ENCODE peak calls at places on chromosomes 5 and 9, in five cellular contexts. G is body of pancreas; U is NCI-H748 treated with DMSO at 0.1 percent for 48 hours; C is neural progenitor cell; I is naive thymus-derived CD4-positive, alpha-beta T cell. V is an unnamed sample.

GRCh38 chr9:36625006-36625600 is 52.4 kb downstream of the MELK start:
- DNase-seq in G (peak; percentile 43), U (no peak), C (no peak), I (no peak), V (peak; percentile 73)

GRCh38 chr9:122579874-122580273 is 3.3 kb downstream of the OR1L8 start:
- DNase-seq in U (no peak), C (no peak), G (no peak), I (no peak), V (no peak)

GRCh38 chr9:136629879-136630661 is 32.6 kb upstream of the EGFL7 start:
- DNase-seq in U (peak; percentile 54), C (peak; percentile 90), G (peak; percentile 66), I (peak; percentile 31), V (peak; percentile 51)

GRCh38 chr9:13064060-13064459 is 215.4 kb downstream of the MPDZ start:
- DNase-seq in I (no peak), U (no peak), G (no peak), C (no peak), V (no peak)

GRCh38 chr9:68949271-68950000 is 64.5 kb downstream of the PRKACG start:
- DNase-seq in U (no peak), G (peak; percentile 65), I (peak; percentile 15), C (no peak), V (no peak)

GRCh38 chr9:27572036-27572435 is 1.2 kb downstream of the C9orf72 start:
- DNase-seq in I (no peak), G (no peak), U (no peak), C (no peak), V (peak; percentile 37)

GRCh38 chr9:5714501-5715401 is 85.8 kb downstream of the RIC1 start:
- DNase-seq in C (peak; percentile 13), U (no peak), G (no peak), I (no peak), V (no peak)

GRCh38 chr9:35904966-35905781 is 828 bp upstream of the HRCT1 start:
- DNase-seq in C (no peak), I (no peak), G (no peak), U (no peak), V (peak; percentile 25)

GRCh38 chr9:121680236-121680635 is 28.8 kb downstream of the DAB2IP start:
- DNase-seq in G (no peak), C (no peak), U (no peak), I (no peak), V (no peak)

GRCh38 chr9:2991292-2991691 is 147.4 kb upstream of the PUM3 start:
- DNase-seq in U (no peak), I (no peak), C (no peak), G (no peak), V (no peak)

GRCh38 chr5:90161399-90161798 is 248.2 kb downstream of the CETN3 start:
- DNase-seq in I (no peak), G (peak; percentile 50), C (peak; percentile 57), U (peak; percentile 37), V (peak; percentile 10)

GRCh38 chr5:50922942-50923767 is 256.7 kb downstream of the PARP8 start:
- DNase-seq in U (no peak), I (no peak), G (no peak), C (no peak), V (no peak)

GRCh38 chr5:1731091-1731639 is 68.5 kb downstream of the MRPL36 start:
- DNase-seq in U (no peak), C (no peak), G (no peak), I (no peak), V (no peak)

GRCh38 chr5:162685302-162685701 is 617.7 kb downstream of the GABRG2 start:
- DNase-seq in U (no peak), C (no peak), G (no peak), I (no peak), V (no peak)

GRCh38 chr5:35762368-35762767 is 94.3 kb upstream of the IL7R start:
- DNase-seq in U (no peak), G (no peak), C (no peak), I (no peak), V (no peak)

GRCh38 chr9:126675147-126675467 is 61.4 kb downstream of the LMX1B start:
- DNase-seq in C (peak; percentile 20), I (no peak), G (no peak), U (no peak), V (no peak)

GRCh38 chr9:121206516-121207370 is 5.1 kb upstream of the RAB14 start:
- DNase-seq in C (no peak), I (no peak), U (no peak), G (no peak), V (peak; percentile 38)

GRCh38 chr9:88313364-88314220 is 74.7 kb upstream of the SPIN1 start:
- DNase-seq in U (no peak), G (no peak), I (no peak), C (no peak), V (no peak)

GRCh38 chr9:71146511-71146910 is 25.1 kb upstream of the TRPM3 start:
- DNase-seq in G (no peak), U (no peak), I (no peak), C (no peak), V (no peak)

GRCh38 chr9:130997925-130998595 is 10.9 kb upstream of the LAMC3 start:
- DNase-seq in G (peak; percentile 42), C (peak; percentile 92), I (no peak), U (peak; percentile 18), V (peak; percentile 44)

GRCh38 chr9:36150529-36151305 is 14.2 kb downstream of the GLIPR2 start:
- DNase-seq in I (no peak), U (no peak), G (no peak), C (no peak), V (no peak)

GRCh38 chr5:41848983-41849382 is 21.2 kb downstream of the OXCT1 start:
- DNase-seq in I (no peak), C (no peak), G (no peak), U (no peak), V (no peak)

GRCh38 chr5:45484781-45485180 is 211.4 kb downstream of the HCN1 start:
- DNase-seq in U (no peak), G (no peak), C (no peak), I (no peak), V (no peak)

GRCh38 chr5:143771229-143772001 is 40.5 kb upstream of the HMHB1 start:
- DNase-seq in U (no peak), G (no peak), C (no peak), I (no peak), V (peak; percentile 19)

GRCh38 chr5:10524376-10525123 is 39.3 kb upstream of the ANKRD33B start:
- DNase-seq in I (no peak), G (no peak), U (no peak), C (no peak), V (no peak)

GRCh38 chr9:78121488-78121887 is 89.9 kb upstream of the GNAQ start:
- DNase-seq in I (no peak), U (peak; percentile 33), C (peak; percentile 72), G (peak; percentile 70), V (peak; percentile 74)

GRCh38 chr9:16884952-16885513 is 14.6 kb upstream of the BNC2 start:
- DNase-seq in I (no peak), U (no peak), G (no peak), C (no peak), V (no peak)

GRCh38 chr5:92633821-92634220 is 947.2 kb downstream of the NR2F1-AS1 start:
- DNase-seq in I (no peak), C (no peak), G (no peak), U (no peak), V (no peak)

GRCh38 chr9:109171926-109172325 is 4.9 kb upstream of the FRRS1L start:
- DNase-seq in I (no peak), G (no peak), C (no peak), U (no peak), V (no peak)